ENCODE peak calls at places on chromosomes 7 and 10, in six cellular contexts. One of them, this sample, is unnamed.
A peak's percentile ranks its signal among the peaks of the same experiment; 100 is the strongest.

GRCh38 chr7:113086431-113086888 is at the start of gene GPR85:
- DNase-seq in esophagus squamous epithelium: no peak
- DNase-seq in brain microvascular endothelial cell: peak; percentile 67
- DNase-seq in astrocyte: peak; percentile 53
- DNase-seq in MM.1S: no peak
- DNase-seq in WERI-Rb-1: peak; percentile 37
- DNase-seq in this sample: peak; percentile 64

GRCh38 chr10:21724695-21725371 is 190.8 kb downstream of the MLLT10 start:
- DNase-seq in esophagus squamous epithelium: peak; percentile 28
- DNase-seq in brain microvascular endothelial cell: peak; percentile 100
- DNase-seq in astrocyte: peak; percentile 99
- DNase-seq in MM.1S: peak; percentile 96
- DNase-seq in WERI-Rb-1: no peak
- DNase-seq in this sample: peak; percentile 99

GRCh38 chr10:17049195-17049594 is 80.4 kb downstream of the CUBN start:
- DNase-seq in esophagus squamous epithelium: no peak
- DNase-seq in brain microvascular endothelial cell: no peak
- DNase-seq in astrocyte: no peak
- DNase-seq in MM.1S: no peak
- DNase-seq in WERI-Rb-1: no peak
- DNase-seq in this sample: no peak

GRCh38 chr10:7340179-7340874 is 70.5 kb downstream of the SFMBT2 start:
- DNase-seq in esophagus squamous epithelium: no peak
- DNase-seq in brain microvascular endothelial cell: no peak
- DNase-seq in astrocyte: peak; percentile 40
- DNase-seq in MM.1S: no peak
- DNase-seq in WERI-Rb-1: no peak
- DNase-seq in this sample: no peak

GRCh38 chr7:128221929-128222403 is 19.1 kb upstream of the LEP start:
- DNase-seq in esophagus squamous epithelium: no peak
- DNase-seq in brain microvascular endothelial cell: peak; percentile 20
- DNase-seq in astrocyte: peak; percentile 74
- DNase-seq in MM.1S: no peak
- DNase-seq in WERI-Rb-1: no peak
- DNase-seq in this sample: no peak

GRCh38 chr10:72006026-72006425 is 41.8 kb downstream of the CHST3 start:
- DNase-seq in esophagus squamous epithelium: no peak
- DNase-seq in brain microvascular endothelial cell: no peak
- DNase-seq in astrocyte: no peak
- DNase-seq in MM.1S: no peak
- DNase-seq in WERI-Rb-1: no peak
- DNase-seq in this sample: no peak

GRCh38 chr7:96173777-96174176 is 148.1 kb downstream of the SLC25A13 start:
- DNase-seq in esophagus squamous epithelium: no peak
- DNase-seq in brain microvascular endothelial cell: no peak
- DNase-seq in astrocyte: no peak
- DNase-seq in MM.1S: no peak
- DNase-seq in WERI-Rb-1: no peak
- DNase-seq in this sample: no peak

GRCh38 chr7:24820730-24821044 is 63.4 kb upstream of the GSDME start:
- DNase-seq in esophagus squamous epithelium: no peak
- DNase-seq in brain microvascular endothelial cell: no peak
- DNase-seq in astrocyte: no peak
- DNase-seq in MM.1S: no peak
- DNase-seq in WERI-Rb-1: no peak
- DNase-seq in this sample: peak; percentile 19

GRCh38 chr10:14583252-14583651 is 191.4 kb downstream of the FAM107B start:
- DNase-seq in esophagus squamous epithelium: no peak
- DNase-seq in brain microvascular endothelial cell: no peak
- DNase-seq in astrocyte: no peak
- DNase-seq in MM.1S: no peak
- DNase-seq in WERI-Rb-1: no peak
- DNase-seq in this sample: no peak

GRCh38 chr7:79854621-79855020 is 280.0 kb upstream of the GNAI1 start:
- DNase-seq in esophagus squamous epithelium: no peak
- DNase-seq in brain microvascular endothelial cell: no peak
- DNase-seq in astrocyte: no peak
- DNase-seq in MM.1S: no peak
- DNase-seq in WERI-Rb-1: no peak
- DNase-seq in this sample: no peak

GRCh38 chr7:157077986-157078644 is 60.6 kb upstream of the UBE3C start:
- DNase-seq in esophagus squamous epithelium: no peak
- DNase-seq in brain microvascular endothelial cell: peak; percentile 6
- DNase-seq in astrocyte: peak; percentile 4
- DNase-seq in MM.1S: no peak
- DNase-seq in WERI-Rb-1: no peak
- DNase-seq in this sample: no peak
- H3K27me3 ChIP-seq in esophagus squamous epithelium: peaks cover 4% of the 10 kb centered on the region
- H3K27me3 ChIP-seq in brain microvascular endothelial cell: peaks cover 2% of the 10 kb centered on the region
- H3K27me3 ChIP-seq in astrocyte: peaks cover 2% of the 10 kb centered on the region
- H3K27me3 ChIP-seq in MM.1S: no peaks in the 10 kb centered on the region
- H3K27me3 ChIP-seq in WERI-Rb-1: no peaks in the 10 kb centered on the region
- H3K27me3 ChIP-seq in this sample: peaks cover 69% of the 10 kb centered on the region

GRCh38 chr10:70942725-70943124 is 54.4 kb upstream of the PCBD1 start:
- DNase-seq in esophagus squamous epithelium: no peak
- DNase-seq in brain microvascular endothelial cell: no peak
- DNase-seq in astrocyte: no peak
- DNase-seq in MM.1S: no peak
- DNase-seq in WERI-Rb-1: no peak
- DNase-seq in this sample: no peak
- H3K27me3 ChIP-seq in esophagus squamous epithelium: no peaks in the 10 kb centered on the region
- H3K27me3 ChIP-seq in brain microvascular endothelial cell: peaks cover 18% of the 10 kb centered on the region
- H3K27me3 ChIP-seq in astrocyte: peaks cover 36% of the 10 kb centered on the region
- H3K27me3 ChIP-seq in MM.1S: peaks cover 32% of the 10 kb centered on the region
- H3K27me3 ChIP-seq in WERI-Rb-1: no peaks in the 10 kb centered on the region
- H3K27me3 ChIP-seq in this sample: no peaks in the 10 kb centered on the region

GRCh38 chr7:19119901-19120486 is 2.6 kb upstream of the TWIST1 start:
- DNase-seq in esophagus squamous epithelium: no peak
- DNase-seq in brain microvascular endothelial cell: no peak
- DNase-seq in astrocyte: no peak
- DNase-seq in MM.1S: no peak
- DNase-seq in WERI-Rb-1: no peak
- DNase-seq in this sample: no peak
- H3K27me3 ChIP-seq in esophagus squamous epithelium: peaks cover 5% of the 10 kb centered on the region
- H3K27me3 ChIP-seq in brain microvascular endothelial cell: no peaks in the 10 kb centered on the region
- H3K27me3 ChIP-seq in astrocyte: peaks cover 21% of the 10 kb centered on the region
- H3K27me3 ChIP-seq in MM.1S: peaks cover 6% of the 10 kb centered on the region
- H3K27me3 ChIP-seq in WERI-Rb-1: peaks cover 5% of the 10 kb centered on the region
- H3K27me3 ChIP-seq in this sample: no peaks in the 10 kb centered on the region

GRCh38 chr7:155361363-155361680 is 63.6 kb downstream of the INSIG1 start:
- DNase-seq in esophagus squamous epithelium: no peak
- DNase-seq in brain microvascular endothelial cell: no peak
- DNase-seq in astrocyte: no peak
- DNase-seq in MM.1S: peak; percentile 3
- DNase-seq in WERI-Rb-1: no peak
- DNase-seq in this sample: no peak

GRCh38 chr7:155362380-155363145 is 64.9 kb downstream of the INSIG1 start:
- DNase-seq in esophagus squamous epithelium: no peak
- DNase-seq in brain microvascular endothelial cell: no peak
- DNase-seq in astrocyte: no peak
- DNase-seq in MM.1S: peak; percentile 2
- DNase-seq in WERI-Rb-1: no peak
- DNase-seq in this sample: no peak

GRCh38 chr7:155363146-155363539 is 65.5 kb downstream of the INSIG1 start:
- DNase-seq in esophagus squamous epithelium: no peak
- DNase-seq in brain microvascular endothelial cell: no peak
- DNase-seq in astrocyte: no peak
- DNase-seq in MM.1S: peak; percentile 3
- DNase-seq in WERI-Rb-1: no peak
- DNase-seq in this sample: no peak

GRCh38 chr7:155360495-155361362 is 63.1 kb downstream of the INSIG1 start:
- DNase-seq in esophagus squamous epithelium: no peak
- DNase-seq in brain microvascular endothelial cell: no peak
- DNase-seq in astrocyte: no peak
- DNase-seq in MM.1S: peak; percentile 3
- DNase-seq in WERI-Rb-1: no peak
- DNase-seq in this sample: no peak

GRCh38 chr7:155361947-155362346 is 64.3 kb downstream of the INSIG1 start:
- DNase-seq in esophagus squamous epithelium: no peak
- DNase-seq in brain microvascular endothelial cell: no peak
- DNase-seq in astrocyte: no peak
- DNase-seq in MM.1S: peak; percentile 5
- DNase-seq in WERI-Rb-1: no peak
- DNase-seq in this sample: no peak
- H3K27me3 ChIP-seq in esophagus squamous epithelium: no peaks in the 10 kb centered on the region
- H3K27me3 ChIP-seq in brain microvascular endothelial cell: peaks cover 45% of the 10 kb centered on the region
- H3K27me3 ChIP-seq in astrocyte: peaks cover 19% of the 10 kb centered on the region
- H3K27me3 ChIP-seq in MM.1S: peaks cover 73% of the 10 kb centered on the region
- H3K27me3 ChIP-seq in WERI-Rb-1: no peaks in the 10 kb centered on the region
- H3K27me3 ChIP-seq in this sample: peaks cover 69% of the 10 kb centered on the region

GRCh38 chr7:157828881-157829280 is 492.1 kb downstream of the DNAJB6 start:
- DNase-seq in esophagus squamous epithelium: no peak
- DNase-seq in brain microvascular endothelial cell: no peak
- DNase-seq in astrocyte: no peak
- DNase-seq in MM.1S: no peak
- DNase-seq in WERI-Rb-1: no peak
- DNase-seq in this sample: no peak

GRCh38 chr7:157829491-157829890 is 492.7 kb downstream of the DNAJB6 start:
- DNase-seq in esophagus squamous epithelium: no peak
- DNase-seq in brain microvascular endothelial cell: no peak
- DNase-seq in astrocyte: no peak
- DNase-seq in MM.1S: no peak
- DNase-seq in WERI-Rb-1: no peak
- DNase-seq in this sample: no peak

GRCh38 chr7:157831143-157831900 is 494.5 kb downstream of the DNAJB6 start:
- DNase-seq in esophagus squamous epithelium: no peak
- DNase-seq in brain microvascular endothelial cell: no peak
- DNase-seq in astrocyte: no peak
- DNase-seq in MM.1S: no peak
- DNase-seq in WERI-Rb-1: no peak
- DNase-seq in this sample: no peak

GRCh38 chr7:157831901-157832810 is 495.4 kb downstream of the DNAJB6 start:
- DNase-seq in esophagus squamous epithelium: no peak
- DNase-seq in brain microvascular endothelial cell: no peak
- DNase-seq in astrocyte: no peak
- DNase-seq in MM.1S: no peak
- DNase-seq in WERI-Rb-1: peak; percentile 40
- DNase-seq in this sample: no peak

DNA sequence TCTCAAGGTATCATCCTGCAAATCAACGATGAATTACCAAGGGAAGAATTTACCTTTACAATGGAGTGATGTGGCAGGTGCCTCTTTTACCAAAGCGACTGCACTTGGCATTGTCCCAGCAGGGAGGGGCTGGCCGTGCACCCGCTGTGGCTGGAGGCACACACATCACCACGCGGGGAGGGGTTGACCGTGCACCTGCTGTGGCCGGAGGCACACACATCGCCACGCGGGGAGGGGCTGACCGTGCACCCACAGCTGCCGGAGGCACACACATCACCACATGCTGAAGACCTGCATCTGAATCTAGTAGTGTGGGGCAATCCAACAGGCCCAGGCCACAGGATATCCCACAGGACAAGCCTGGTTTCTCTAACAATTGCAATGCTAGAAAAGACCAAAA is 493.5 kb downstream of the DNAJB6 start:
- DNase-seq in esophagus squamous epithelium: no peak
- DNase-seq in brain microvascular endothelial cell: no peak
- DNase-seq in astrocyte: no peak
- DNase-seq in MM.1S: no peak
- DNase-seq in WERI-Rb-1: no peak
- DNase-seq in this sample: no peak
- H3K27me3 ChIP-seq in esophagus squamous epithelium: no peaks in the 10 kb centered on the region
- H3K27me3 ChIP-seq in brain microvascular endothelial cell: no peaks in the 10 kb centered on the region
- H3K27me3 ChIP-seq in astrocyte: no peaks in the 10 kb centered on the region
- H3K27me3 ChIP-seq in MM.1S: peaks cover 80% of the 10 kb centered on the region
- H3K27me3 ChIP-seq in WERI-Rb-1: no peaks in the 10 kb centered on the region
- H3K27me3 ChIP-seq in this sample: peaks cover 7% of the 10 kb centered on the region

GRCh38 chr7:120991570-120991969 is 3.1 kb downstream of the CPED1 start:
- DNase-seq in esophagus squamous epithelium: no peak
- DNase-seq in brain microvascular endothelial cell: no peak
- DNase-seq in astrocyte: peak; percentile 79
- DNase-seq in MM.1S: no peak
- DNase-seq in WERI-Rb-1: no peak
- DNase-seq in this sample: no peak

GRCh38 chr7:120992272-120993010 is 3.9 kb downstream of the CPED1 start:
- DNase-seq in esophagus squamous epithelium: no peak
- DNase-seq in brain microvascular endothelial cell: no peak
- DNase-seq in astrocyte: no peak
- DNase-seq in MM.1S: no peak
- DNase-seq in WERI-Rb-1: no peak
- DNase-seq in this sample: no peak

GRCh38 chr7:120990468-120991118 is 2.1 kb downstream of the CPED1 start:
- DNase-seq in esophagus squamous epithelium: no peak
- DNase-seq in brain microvascular endothelial cell: no peak
- DNase-seq in astrocyte: no peak
- DNase-seq in MM.1S: no peak
- DNase-seq in WERI-Rb-1: no peak
- DNase-seq in this sample: no peak

GRCh38 chr7:120989571-120990220 is 1.2 kb downstream of the CPED1 start:
- DNase-seq in esophagus squamous epithelium: no peak
- DNase-seq in brain microvascular endothelial cell: no peak
- DNase-seq in astrocyte: no peak
- DNase-seq in MM.1S: peak; percentile 44
- DNase-seq in WERI-Rb-1: no peak
- DNase-seq in this sample: no peak

DNA sequence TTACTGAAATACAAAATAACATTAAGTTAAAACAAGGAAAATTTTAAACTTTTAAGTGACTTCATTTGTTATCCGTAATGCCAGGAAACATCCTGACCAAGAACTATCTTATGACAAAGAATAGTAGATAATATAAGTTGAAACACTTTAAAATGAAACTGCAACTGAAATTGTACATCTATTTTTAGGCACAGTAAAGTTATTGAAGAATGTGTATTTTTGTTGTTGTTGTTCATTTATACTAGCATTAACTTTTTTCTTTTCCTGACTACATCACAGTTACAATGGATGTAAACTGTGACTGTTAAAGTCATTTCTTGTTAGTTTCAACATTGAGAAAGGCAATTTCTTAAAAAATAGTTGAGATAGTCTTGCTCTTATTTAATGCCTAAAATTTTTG is 2.6 kb downstream of the CPED1 start:
- DNase-seq in esophagus squamous epithelium: no peak
- DNase-seq in brain microvascular endothelial cell: no peak
- DNase-seq in astrocyte: no peak
- DNase-seq in MM.1S: peak; percentile 66
- DNase-seq in WERI-Rb-1: no peak
- DNase-seq in this sample: no peak
- H3K27me3 ChIP-seq in esophagus squamous epithelium: no peaks in the 10 kb centered on the region
- H3K27me3 ChIP-seq in brain microvascular endothelial cell: no peaks in the 10 kb centered on the region
- H3K27me3 ChIP-seq in astrocyte: no peaks in the 10 kb centered on the region
- H3K27me3 ChIP-seq in MM.1S: no peaks in the 10 kb centered on the region
- H3K27me3 ChIP-seq in WERI-Rb-1: no peaks in the 10 kb centered on the region
- H3K27me3 ChIP-seq in this sample: no peaks in the 10 kb centered on the region

DNA sequence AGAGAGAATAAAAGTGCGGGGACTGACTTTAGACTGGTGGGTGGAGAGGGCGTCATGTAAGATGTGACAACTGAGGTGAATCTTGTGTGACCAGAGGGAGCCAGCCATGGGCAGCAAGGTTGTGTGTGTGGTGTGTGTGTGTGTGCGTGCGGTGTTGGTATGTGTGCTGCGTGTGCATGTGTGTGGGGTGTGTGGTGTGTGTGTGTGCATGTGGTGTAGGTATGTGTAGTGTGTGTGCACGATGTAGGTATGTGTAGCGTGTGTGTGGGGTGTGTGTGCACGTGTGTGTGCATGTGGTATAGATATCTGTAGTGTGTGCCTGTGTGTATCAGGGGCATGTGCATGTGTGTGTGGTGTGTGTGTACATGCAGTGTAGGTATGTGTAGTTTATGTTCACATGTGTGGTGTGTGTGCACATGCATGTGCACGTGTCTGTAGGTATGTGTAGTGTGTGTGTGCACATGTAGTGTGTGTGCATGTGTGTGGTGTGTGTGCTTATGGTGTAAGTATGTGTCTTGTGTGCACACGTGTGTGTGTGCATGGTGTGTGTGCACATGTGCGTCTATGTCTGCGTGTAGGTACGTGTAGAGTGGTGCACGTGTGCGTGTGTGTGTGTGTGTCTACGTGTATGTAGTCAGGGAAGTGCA is 312.3 kb upstream of the MKI67 start:
- DNase-seq in esophagus squamous epithelium: no peak
- DNase-seq in brain microvascular endothelial cell: no peak
- DNase-seq in astrocyte: no peak
- DNase-seq in MM.1S: no peak
- DNase-seq in WERI-Rb-1: no peak
- DNase-seq in this sample: no peak
- H3K27me3 ChIP-seq in esophagus squamous epithelium: no peaks in the 10 kb centered on the region
- H3K27me3 ChIP-seq in brain microvascular endothelial cell: no peaks in the 10 kb centered on the region
- H3K27me3 ChIP-seq in astrocyte: no peaks in the 10 kb centered on the region
- H3K27me3 ChIP-seq in MM.1S: no peaks in the 10 kb centered on the region
- H3K27me3 ChIP-seq in WERI-Rb-1: no peaks in the 10 kb centered on the region
- H3K27me3 ChIP-seq in this sample: peaks cover 21% of the 10 kb centered on the region